ENCODE peak calls at places on chromosomes 3 and 15, in eight cellular contexts. G is endothelial cell, L is foreskin fibroblast, S is A549, F is cardiac fibroblast, O is endodermal cell, K is GM10248, U is breast epithelium. X is an unnamed sample.
A peak's percentile ranks its signal among the peaks of the same experiment; 100 is the strongest.

GRCh38 chr15:82972990-82973389 is 13.0 kb upstream of the RAMAC start:
- DNase-seq in G (no peak), L (no peak), S (no peak), F (no peak), O (no peak), K (no peak), U (no peak), X (no peak)

GRCh38 chr3:171383206-171384018 is 76.8 kb downstream of the TNIK start:
- DNase-seq in G (no peak), L (peak; percentile 59), S (no peak), F (peak; percentile 68), O (no peak), K (no peak), U (peak; percentile 48), X (no peak)

GRCh38 chr15:63288778-63289378 is 11.5 kb downstream of the APH1B start:
- DNase-seq in G (no peak), L (peak; percentile 75), S (peak; percentile 63), F (peak; percentile 83), O (no peak), K (peak; percentile 49), U (no peak), X (peak; percentile 65)

GRCh38 chr3:8529197-8529637 is 27.6 kb downstream of the LMCD1 start:
- DNase-seq in G (no peak), L (peak; percentile 60), S (peak; percentile 34), F (peak; percentile 72), O (peak; percentile 25), K (no peak), U (no peak), X (no peak)

GRCh38 chr3:194098872-194099183 is 37.1 kb upstream of the HES1 start:
- DNase-seq in G (no peak), L (no peak), S (no peak), F (no peak), O (no peak), K (no peak), U (no peak), X (no peak)

GRCh38 chr3:146543461-146544012 is 870 bp downstream of the PLSCR1 start:
- DNase-seq in G (peak; percentile 6), L (peak; percentile 58), S (no peak), F (peak; percentile 52), O (no peak), K (no peak), U (no peak), X (no peak)

GRCh38 chr3:46119709-46120498 is 88.2 kb downstream of the CCR1 start:
- DNase-seq in G (no peak), L (no peak), S (no peak), F (no peak), O (no peak), K (no peak), U (no peak), X (no peak)

GRCh38 chr15:54810031-54810430 is 386.7 kb downstream of the RSL24D1 start:
- DNase-seq in G (no peak), L (no peak), S (no peak), F (no peak), O (no peak), K (no peak), U (no peak), X (no peak)

GRCh38 chr15:90921887-90922286 is 10.5 kb downstream of the HDDC3 start:
- DNase-seq in G (no peak), L (no peak), S (no peak), F (no peak), O (no peak), K (no peak), U (no peak), X (no peak)

GRCh38 chr15:98787936-98788757 is 139.8 kb downstream of the IGF1R start:
- DNase-seq in G (no peak), L (no peak), S (peak; percentile 62), F (peak; percentile 32), O (peak; percentile 65), K (no peak), U (peak; percentile 32), X (no peak)

GRCh38 chr15:67161881-67162280 is 92.6 kb downstream of the AAGAB start:
- DNase-seq in G (no peak), L (no peak), S (no peak), F (peak; percentile 26), O (no peak), K (no peak), U (no peak), X (no peak)

GRCh38 chr3:107910713-107911259 is 180.0 kb downstream of the CD47 start:
- DNase-seq in G (no peak), L (no peak), S (no peak), F (no peak), O (no peak), K (peak; percentile 60), U (no peak), X (peak; percentile 49)

GRCh38 chr3:12557472-12558105 is 702 bp downstream of the MKRN2 start:
- DNase-seq in G (no peak), L (peak; percentile 60), S (no peak), F (peak; percentile 69), O (no peak), K (no peak), U (no peak), X (no peak)

GRCh38 chr3:183825380-183826161 is at the start of gene MAP6D1:
- DNase-seq in G (peak; percentile 52), L (peak; percentile 77), S (peak; percentile 52), F (peak; percentile 39), O (peak; percentile 92), K (peak; percentile 73), U (no peak), X (peak; percentile 88)

GRCh38 chr3:163622384-163622783 is 1455.9 kb downstream of the SI start:
- DNase-seq in G (peak; percentile 41), L (no peak), S (peak; percentile 10), F (peak; percentile 6), O (peak; percentile 86), K (no peak), U (no peak), X (no peak)

GRCh38 chr3:195441051-195441450 is 1.8 kb downstream of the ACAP2 start:
- DNase-seq in G (no peak), L (no peak), S (no peak), F (peak; percentile 43), O (no peak), K (no peak), U (no peak), X (no peak)

GRCh38 chr15:48631191-48631770 is 14.2 kb downstream of the FBN1 start:
- DNase-seq in G (no peak), L (no peak), S (no peak), F (peak; percentile 64), O (peak; percentile 53), K (no peak), U (no peak), X (no peak)

GRCh38 chr3:195794708-195795107 is 17.0 kb downstream of the MUC4 start:
- DNase-seq in G (no peak), L (no peak), S (no peak), F (no peak), O (no peak), K (no peak), U (no peak), X (no peak)

GRCh38 chr15:31136016-31136415 is 34.5 kb upstream of the TRPM1 start:
- DNase-seq in G (no peak), L (no peak), S (peak; percentile 57), F (no peak), O (peak; percentile 78), K (no peak), U (no peak), X (no peak)

GRCh38 chr15:44532689-44533088 is 4.3 kb upstream of the EIF3J start:
- DNase-seq in G (no peak), L (no peak), S (peak; percentile 8), F (no peak), O (no peak), K (no peak), U (no peak), X (no peak)
- TF ChIP-seq CTCF in G (no peak), L (no peak), S (no peak), F (peak; percentile 13), O (peak; percentile 58), K (no peak), U (no peak), X (no peak)

GRCh38 chr3:162512488-162512887 is 1015.9 kb downstream of the OTOL1 start:
- DNase-seq in G (no peak), L (no peak), S (no peak), F (no peak), O (no peak), K (no peak), U (no peak), X (no peak)

GRCh38 chr3:162521669-162522068 is 1025.1 kb downstream of the OTOL1 start:
- DNase-seq in G (no peak), L (no peak), S (no peak), F (no peak), O (no peak), K (no peak), U (no peak), X (no peak)

GRCh38 chr3:162517110-162517509 is 1020.5 kb downstream of the OTOL1 start:
- DNase-seq in G (no peak), L (no peak), S (no peak), F (peak; percentile 3), O (no peak), K (no peak), U (no peak), X (no peak)
- TF ChIP-seq CTCF in G (no peak), L (no peak), S (peak; percentile 27), F (no peak), O (no peak), K (no peak), U (no peak), X (no peak)

DNA sequence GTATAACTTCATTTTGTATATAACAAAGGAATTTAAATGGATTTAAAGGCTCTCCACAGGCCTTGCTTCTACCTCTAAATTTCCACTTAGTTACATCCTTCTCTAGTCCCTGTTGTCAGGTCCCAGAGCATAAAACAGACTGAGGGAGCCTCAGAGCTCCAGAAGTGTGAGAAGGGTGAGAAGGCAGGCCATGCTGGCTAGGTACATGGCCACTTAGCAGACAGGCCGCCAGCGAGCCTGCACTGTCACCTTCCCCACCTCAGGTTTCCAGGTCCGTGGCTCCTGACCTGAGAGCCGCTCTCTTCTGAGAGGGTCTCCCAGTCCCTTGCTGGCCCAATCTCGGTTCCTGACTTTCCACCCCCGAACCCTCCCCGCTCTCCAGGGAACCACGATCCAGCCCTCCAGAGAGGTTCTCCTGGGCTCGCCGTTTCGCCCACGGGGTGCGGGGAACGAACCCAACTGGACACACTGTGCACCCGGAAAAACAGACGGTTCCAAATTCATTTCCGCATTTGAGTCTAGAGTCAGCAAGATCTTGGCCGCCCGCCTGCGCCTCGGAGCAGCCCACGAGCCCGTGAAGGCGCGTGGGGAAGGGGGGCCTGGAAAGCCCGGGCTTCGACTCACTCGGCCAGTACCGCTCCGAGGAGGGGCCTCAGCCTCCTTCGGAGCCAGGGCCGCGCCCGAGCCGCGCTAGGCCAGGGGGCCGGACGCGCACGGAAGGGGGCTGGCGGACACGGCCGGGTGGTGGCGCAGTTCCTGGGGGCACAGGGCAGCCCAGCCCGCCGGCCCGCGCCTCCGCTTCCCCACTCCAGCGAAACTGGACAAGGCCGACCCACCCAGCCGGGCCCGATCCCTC is 16.7 kb upstream of the SOX2 start:
- DNase-seq in G (peak; percentile 77), L (peak; percentile 10), S (no peak), F (peak; percentile 21), O (peak; percentile 91), K (no peak), U (no peak), X (no peak)
- TF ChIP-seq CTCF in G (peak; percentile 16), L (no peak), S (no peak), F (no peak), O (peak; percentile 70), K (no peak), U (no peak), X (no peak)

DNA sequence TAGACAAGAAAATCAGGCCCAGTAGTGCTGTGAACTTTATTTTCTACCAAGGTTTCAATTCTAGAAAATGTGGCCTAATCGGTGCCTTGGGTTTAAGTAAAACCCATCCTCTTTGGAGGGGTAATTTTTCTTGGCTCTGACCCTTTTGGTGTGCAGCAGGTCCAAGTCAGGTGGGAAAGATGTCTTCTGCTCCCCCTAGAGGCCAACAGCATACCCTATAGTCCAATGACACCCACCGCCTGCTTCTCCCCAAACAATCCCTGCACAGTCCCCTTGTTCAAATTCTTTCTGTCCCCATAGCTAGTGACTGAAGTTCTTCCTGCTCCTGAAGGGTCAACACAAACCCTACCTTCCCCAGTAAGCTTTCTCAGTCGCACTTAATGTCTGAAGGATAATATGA is 261.8 kb upstream of the GOLGA6L4 start:
- DNase-seq in G (no peak), L (peak; percentile 1), S (peak; percentile 12), F (peak; percentile 27), O (peak; percentile 50), K (peak; percentile 39), U (no peak), X (peak; percentile 39)
- TF ChIP-seq CTCF in G (peak; percentile 39), L (peak; percentile 6), S (no peak), F (peak; percentile 41), O (peak; percentile 73), K (peak; percentile 48), U (no peak), X (peak; percentile 48)

X was measured in GM20000.